ENCODE peak calls at places on chromosomes 1 and 21, in eight cellular contexts. B, J, A, K, U, V, C and P are unnamed samples.

GRCh38 chr1:167950569-167950968 is 13.7 kb upstream of the MPC2 start:
- DNase-seq in V (no peak), A (no peak), B (no peak), J (no peak), C (no peak), U (no peak), K (no peak), P (no peak)

GRCh38 chr1:94925561-94926364 is 1.1 kb downstream of the CNN3 start:
- DNase-seq in U (peak; percentile 89), K (peak; percentile 89), J (peak; percentile 97), V (peak; percentile 70), C (peak; percentile 84), B (peak; percentile 85), A (peak; percentile 23), P (peak; percentile 30)

GRCh38 chr1:95752515-95753381 is 518.7 kb downstream of the RWDD3 start:
- DNase-seq in B (no peak), J (no peak), C (no peak), K (no peak), A (no peak), U (no peak), V (peak; percentile 43), P (no peak)

GRCh38 chr21:39397651-39398385 is 47.8 kb downstream of the LCA5L start:
- DNase-seq in C (no peak), U (no peak), K (no peak), J (peak; percentile 8), V (no peak), A (peak; percentile 78), B (no peak), P (no peak)

GRCh38 chr1:145889722-145890121 is 4.1 kb upstream of the ANKRD35 start:
- DNase-seq in U (no peak), V (no peak), A (no peak), B (no peak), C (no peak), K (peak; percentile 35), J (no peak), P (no peak)

GRCh38 chr1:66182551-66183178 is 351.3 kb upstream of the SGIP1 start:
- DNase-seq in A (no peak), C (no peak), V (no peak), U (peak; percentile 81), B (no peak), J (peak; percentile 94), K (no peak), P (no peak)

GRCh38 chr1:200741808-200742207 is 3.1 kb downstream of the CAMSAP2 start:
- DNase-seq in C (no peak), U (no peak), V (no peak), K (no peak), A (no peak), B (no peak), J (no peak), P (no peak)

GRCh38 chr21:38942617-38943245 is 137.0 kb downstream of the ETS2 start:
- DNase-seq in C (no peak), K (no peak), U (no peak), B (no peak), J (no peak), V (no peak), A (no peak), P (no peak)

GRCh38 chr1:228446849-228447248 is 30.2 kb upstream of the TRIM17 start:
- DNase-seq in J (no peak), A (no peak), B (no peak), K (no peak), V (peak; percentile 63), C (no peak), U (no peak), P (no peak)

GRCh38 chr1:240691521-240692338 is 79.8 kb upstream of the GREM2 start:
- DNase-seq in K (peak; percentile 5), A (peak; percentile 11), C (no peak), J (peak; percentile 56), U (peak; percentile 53), B (no peak), V (no peak), P (no peak)

GRCh38 chr1:13892671-13893325 is 192.8 kb downstream of the PRDM2 start:
- DNase-seq in K (no peak), V (peak; percentile 75), U (no peak), J (no peak), A (no peak), C (no peak), B (no peak), P (no peak)

GRCh38 chr1:11654571-11655262 is at the start of gene FBXO44:
- DNase-seq in A (no peak), C (no peak), B (peak; percentile 50), U (no peak), V (peak; percentile 90), K (peak; percentile 62), J (no peak), P (peak; percentile 86)

GRCh38 chr1:247146671-247147070 is 25.1 kb downstream of the ZNF124 start:
- DNase-seq in J (no peak), V (no peak), U (no peak), B (no peak), K (peak; percentile 20), C (no peak), A (peak; percentile 26), P (no peak)
- TF ChIP-seq CTCF in J (no peak), V (no peak), U (no peak), B (no peak), K (peak; percentile 43), C (no peak), A (peak; percentile 37), P (no peak)

GRCh38 chr1:234597894-234598293 is 12.1 kb downstream of the IRF2BP2 start:
- DNase-seq in U (peak; percentile 77), A (peak; percentile 81), C (no peak), V (no peak), K (peak; percentile 62), B (peak; percentile 55), J (peak; percentile 47), P (peak; percentile 49)
- TF ChIP-seq CTCF in U (peak; percentile 65), A (peak; percentile 77), C (peak; percentile 14), V (peak; percentile 66), K (peak; percentile 70), B (peak; percentile 57), J (peak; percentile 81), P (peak; percentile 69)

GRCh38 chr1:109942434-109942833 is 31.8 kb downstream of the CSF1 start:
- DNase-seq in V (no peak), J (no peak), A (no peak), C (no peak), K (no peak), U (no peak), B (no peak), P (no peak)
- TF ChIP-seq CTCF in V (no peak), J (no peak), A (no peak), C (no peak), K (no peak), U (no peak), B (no peak), P (no peak)

GRCh38 chr1:219144659-219145313 is 28.9 kb upstream of the LYPLAL1 start:
- DNase-seq in A (peak; percentile 82), K (no peak), V (no peak), J (no peak), B (no peak), C (no peak), U (no peak), P (no peak)

GRCh38 chr1:219149185-219149584 is 24.5 kb upstream of the LYPLAL1 start:
- DNase-seq in J (no peak), B (no peak), U (no peak), V (no peak), A (no peak), K (no peak), C (no peak), P (no peak)

GRCh38 chr1:219143735-219144134 is 29.9 kb upstream of the LYPLAL1 start:
- DNase-seq in A (no peak), V (no peak), B (no peak), U (peak; percentile 56), K (no peak), C (no peak), J (peak; percentile 50), P (no peak)

GRCh38 chr1:219150913-219151312 is 22.8 kb upstream of the LYPLAL1 start:
- DNase-seq in B (no peak), V (no peak), K (no peak), C (no peak), J (no peak), U (no peak), A (no peak), P (no peak)

GRCh38 chr1:219147571-219148019 is 26.1 kb upstream of the LYPLAL1 start:
- DNase-seq in U (no peak), B (no peak), J (no peak), K (no peak), V (peak; percentile 22), C (no peak), A (no peak), P (no peak)
- TF ChIP-seq CTCF in U (no peak), B (no peak), J (no peak), K (no peak), V (no peak), C (no peak), A (no peak), P (no peak)

GRCh38 chr1:34113887-34114286 is 51.1 kb downstream of the CSMD2 start:
- DNase-seq in U (peak; percentile 18), K (peak; percentile 10), A (peak; percentile 8), J (no peak), B (no peak), V (no peak), C (no peak), P (no peak)
- TF ChIP-seq CTCF in U (peak; percentile 4), K (peak; percentile 22), A (no peak), J (no peak), B (peak; percentile 9), V (no peak), C (no peak), P (peak; percentile 31)

GRCh38 chr1:119351997-119352396 is 16.6 kb upstream of the HAO2 start:
- DNase-seq in A (no peak), C (no peak), V (no peak), U (no peak), K (no peak), B (no peak), J (no peak), P (no peak)

GRCh38 chr1:119358661-119359060 is 9.9 kb upstream of the HAO2 start:
- DNase-seq in V (no peak), J (no peak), C (no peak), U (no peak), A (no peak), B (no peak), K (no peak), P (no peak)

GRCh38 chr1:119348941-119349340 is 19.6 kb upstream of the HAO2 start:
- DNase-seq in K (no peak), A (no peak), U (no peak), B (no peak), C (no peak), J (no peak), V (no peak), P (no peak)

GRCh38 chr1:119359730-119360129 is 8.9 kb upstream of the HAO2 start:
- DNase-seq in A (no peak), V (no peak), U (no peak), J (no peak), B (no peak), C (no peak), K (no peak), P (no peak)

GRCh38 chr1:119353851-119354250 is 14.7 kb upstream of the HAO2 start:
- DNase-seq in C (no peak), V (no peak), A (no peak), B (no peak), J (no peak), K (no peak), U (no peak), P (no peak)
- TF ChIP-seq CTCF in C (no peak), V (no peak), A (no peak), B (no peak), J (no peak), K (no peak), U (no peak), P (no peak)

GRCh38 chr1:56411484-56412180 is 167.7 kb downstream of the PLPP3 start:
- DNase-seq in J (peak; percentile 71), C (peak; percentile 74), V (no peak), U (no peak), B (peak; percentile 58), K (no peak), A (no peak), P (no peak)
- TF ChIP-seq CTCF in J (no peak), C (no peak), V (no peak), U (no peak), B (peak; percentile 49), K (peak; percentile 28), A (no peak), P (no peak)